ENCODE peak calls at places on chromosome 5, in six cellular contexts. V is activated naive CD4-positive, alpha-beta T cell treated with anti-CD3 and anti-CD28 coated beads, Interleukin-2, amount 50 U/mL, for 72 hours; R is cardiac muscle cell; O is mesenteric fat pad; S is mammary epithelial cell; E is dermis blood vessel endothelial cell. U is an unnamed sample.

GRCh38 chr5:50699737-50700136 is 33.3 kb downstream of the PARP8 start:
- DNase-seq in R (no peak), S (peak), O (no peak), E (no peak), V (no peak), U (no peak)

GRCh38 chr5:92605591-92605990 is 975.4 kb downstream of the NR2F1-AS1 start:
- DNase-seq in R (no peak), O (no peak), E (no peak), S (no peak), V (no peak), U (no peak)

GRCh38 chr5:54548565-54548964 is 31.0 kb downstream of the SNX18 start:
- DNase-seq in O (no peak), S (no peak), E (no peak), R (no peak), V (no peak), U (no peak)

GRCh38 chr5:137075163-137075970 is 423.8 kb downstream of the SPOCK1 start:
- DNase-seq in O (no peak), V (no peak), R (peak), E (peak), S (peak), U (peak)

GRCh38 chr5:141811287-141812155 is 66.7 kb downstream of the PCDH1 start:
- DNase-seq in V (no peak), S (no peak), O (no peak), R (peak), E (peak), U (no peak)

GRCh38 chr5:39073759-39074008 is 515 bp downstream of the RICTOR start:
- DNase-seq in O (no peak), S (no peak), V (no peak), R (no peak), E (no peak), U (no peak)

GRCh38 chr5:72408602-72409001 is 88.4 kb downstream of the PTCD2 start:
- DNase-seq in V (no peak), R (no peak), E (no peak), S (no peak), O (no peak), U (no peak)

GRCh38 chr5:154722097-154722496 is 33.1 kb upstream of the LARP1 start:
- DNase-seq in V (no peak), O (no peak), R (no peak), E (no peak), S (no peak), U (no peak)

GRCh38 chr5:140321796-140322195 is 18.9 kb upstream of the PFDN1 start:
- DNase-seq in O (peak), S (no peak), R (no peak), V (no peak), E (no peak), U (no peak)

GRCh38 chr5:73370620-73371583 is 77.7 kb downstream of the FOXD1 start:
- DNase-seq in V (no peak), S (peak), E (peak), O (no peak), R (no peak), U (no peak)

GRCh38 chr5:54701179-54701578 is 183.6 kb downstream of the SNX18 start:
- DNase-seq in S (peak), E (peak), R (peak), O (no peak), V (no peak), U (no peak)

GRCh38 chr5:139137703-139138102 is 60.5 kb downstream of the SIL1 start:
- DNase-seq in V (no peak), E (peak), R (peak), O (no peak), S (peak), U (no peak)

GRCh38 chr5:174329738-174330137 is 284.2 kb downstream of the NSG2 start:
- DNase-seq in E (no peak), R (no peak), S (no peak), O (no peak), V (no peak), U (no peak)

GRCh38 chr5:139394123-139394653 is 716 bp downstream of the PROB1 start:
- DNase-seq in O (no peak), R (peak), V (peak), E (peak), S (no peak), U (no peak)

GRCh38 chr5:133108481-133108921 is 56.7 kb downstream of the HSPA4 start:
- DNase-seq in O (no peak), S (no peak), E (no peak), R (no peak), V (no peak), U (no peak)

GRCh38 chr5:133746834-133747233 is 134.5 kb upstream of the FSTL4 start:
- DNase-seq in E (no peak), O (no peak), S (no peak), R (no peak), V (no peak), U (no peak)

GRCh38 chr5:76790632-76791290 is 28.1 kb upstream of the F2RL1 start:
- DNase-seq in O (no peak), S (peak), E (peak), V (no peak), R (no peak), U (no peak)

GRCh38 chr5:14445581-14446290 is 135.9 kb upstream of the OTULINL start:
- DNase-seq in S (peak), O (no peak), R (peak), E (peak), V (no peak), U (peak)

GRCh38 chr5:67770431-67771025 is 445.0 kb upstream of the PIK3R1 start:
- DNase-seq in S (peak), R (no peak), V (no peak), O (no peak), E (no peak), U (no peak)

GRCh38 chr5:37211661-37212060 is 37.5 kb downstream of the CPLANE1 start:
- DNase-seq in R (no peak), V (no peak), E (no peak), S (no peak), O (no peak), U (no peak)

GRCh38 chr5:141940695-141941271 is 17.1 kb downstream of the DELE1 start:
- DNase-seq in R (no peak), V (no peak), E (peak), O (no peak), S (no peak), U (no peak)

GRCh38 chr5:73954381-73954780 is 328.4 kb downstream of the ARHGEF28 start:
- DNase-seq in E (no peak), O (no peak), V (no peak), R (no peak), S (no peak), U (no peak)

GRCh38 chr5:159393854-159394274 is 63.6 kb upstream of the IL12B start:
- DNase-seq in E (no peak), V (no peak), R (no peak), S (no peak), O (no peak), U (no peak)

GRCh38 chr5:67095346-67095871 is 101.2 kb downstream of the CD180 start:
- DNase-seq in O (no peak), E (peak), R (no peak), S (peak), V (no peak), U (no peak)

GRCh38 chr5:160199410-160199911 is 29.8 kb upstream of the FABP6 start:
- DNase-seq in O (peak), R (peak), S (peak), V (peak), E (peak), U (no peak)

GRCh38 chr5:74374656-74375055 is 265.9 kb downstream of the ENC1 start:
- DNase-seq in E (no peak), O (no peak), V (no peak), R (no peak), S (no peak), U (no peak)

GRCh38 chr5:73917433-73917832 is 291.4 kb downstream of the ARHGEF28 start:
- DNase-seq in S (no peak), O (no peak), R (no peak), E (peak), V (no peak), U (peak)

GRCh38 chr5:134070979-134071849 is 43.3 kb upstream of the TCF7 start:
- DNase-seq in O (no peak), V (peak), S (no peak), E (no peak), R (peak), U (no peak)

GRCh38 chr5:57082441-57083067 is 91.3 kb upstream of the GPBP1 start:
- DNase-seq in R (no peak), E (peak), V (no peak), O (no peak), S (peak), U (no peak)

GRCh38 chr5:40679998-40680681 is 425 bp downstream of the PTGER4 start:
- DNase-seq in E (no peak), R (no peak), V (no peak), S (no peak), O (no peak), U (no peak)

GRCh38 chr5:10366310-10367297 is 13.1 kb downstream of the MARCHF6 start:
- DNase-seq in O (no peak), V (no peak), S (peak), E (peak), R (peak), U (peak)

GRCh38 chr5:102018690-102019089 is 277.4 kb downstream of the SLCO4C1 start:
- DNase-seq in S (no peak), V (no peak), E (no peak), R (no peak), O (no peak), U (no peak)

U was measured in LNCaP clone FGC.